ENCODE peak calls at places on chromosomes 3 and 15, in five cellular contexts. I, Q, U, X and H are unnamed samples.

GRCh38 chr3:183560607-183561006 is 5.1 kb upstream of the KLHL6 start:
- DNase-seq in I (no peak), X (no peak), U (no peak), Q (no peak), H (no peak)

GRCh38 chr15:51668446-51668845 is 12.9 kb upstream of the SCG3 start:
- DNase-seq in Q (no peak), I (no peak), U (no peak), X (no peak), H (no peak)

GRCh38 chr15:78195735-78196201 is 38.6 kb downstream of the ACSBG1 start:
- DNase-seq in Q (no peak), U (no peak), X (peak), I (no peak), H (peak)

GRCh38 chr3:11072631-11073030 is 80.1 kb downstream of the SLC6A1 start:
- DNase-seq in Q (no peak), U (no peak), X (no peak), I (no peak), H (no peak)

GRCh38 chr3:120796944-120797343 is 54.4 kb downstream of the GTF2E1 start:
- DNase-seq in X (no peak), I (no peak), U (no peak), Q (no peak), H (no peak)

GRCh38 chr15:78216276-78217229 is 17.8 kb downstream of the ACSBG1 start:
- DNase-seq in Q (no peak), X (no peak), U (peak), I (no peak), H (no peak)

GRCh38 chr3:140736863-140737460 is 59.1 kb downstream of the TRIM42 start:
- DNase-seq in Q (peak), U (peak), X (no peak), I (peak), H (no peak)

GRCh38 chr3:128429751-128430150 is 36.9 kb downstream of the DNAJB8 start:
- DNase-seq in X (no peak), Q (no peak), U (no peak), I (no peak), H (no peak)

GRCh38 chr15:56973463-56973862 is 55.0 kb downstream of the TCF12 start:
- DNase-seq in X (no peak), I (no peak), Q (no peak), U (no peak), H (no peak)

GRCh38 chr15:24772709-24773373 is 97.3 kb downstream of the NPAP1 start:
- DNase-seq in Q (peak), I (peak), U (peak), X (peak), H (peak)

GRCh38 chr3:151316267-151316991 is at the start of gene GPR87:
- DNase-seq in U (no peak), X (no peak), Q (no peak), I (no peak), H (no peak)

GRCh38 chr3:10273697-10274305 is 18.9 kb downstream of the GHRL start:
- DNase-seq in X (no peak), U (peak), Q (no peak), I (no peak), H (no peak)

GRCh38 chr3:187788984-187789857 is 44.0 kb upstream of the BCL6 start:
- DNase-seq in U (no peak), X (no peak), I (no peak), Q (no peak), H (no peak)

GRCh38 chr3:100006570-100007271 is 107.6 kb downstream of the FILIP1L start:
- DNase-seq in Q (no peak), I (peak), X (no peak), U (peak), H (no peak)

GRCh38 chr15:49273734-49274318 is 103.8 kb downstream of the GALK2 start:
- DNase-seq in Q (no peak), U (peak), X (no peak), I (no peak), H (no peak)

GRCh38 chr3:131795382-131796085 is 239.3 kb downstream of the CPNE4 start:
- DNase-seq in Q (peak), X (no peak), I (peak), U (peak), H (no peak)

GRCh38 chr3:10697918-10698317 is 118.1 kb upstream of the SLC6A11 start:
- DNase-seq in U (no peak), I (peak), Q (no peak), X (no peak), H (no peak)

GRCh38 chr3:27253831-27254230 is 115.4 kb downstream of the NEK10 start:
- DNase-seq in Q (peak), X (no peak), U (peak), I (peak), H (peak)

GRCh38 chr3:9402410-9403228 is 5.2 kb downstream of the SETD5 start:
- DNase-seq in U (no peak), X (no peak), Q (peak), I (peak), H (no peak)

GRCh38 chr3:58237940-58238681 is 519 bp downstream of the ABHD6 start:
- DNase-seq in X (peak), Q (peak), U (peak), I (no peak), H (peak)

GRCh38 chr15:48796930-48797329 is 13.9 kb downstream of the CEP152 start:
- DNase-seq in Q (peak), X (no peak), I (no peak), U (peak), H (no peak)

GRCh38 chr3:131322946-131323505 is 58.5 kb upstream of the NUDT16 start:
- DNase-seq in X (no peak), U (no peak), Q (no peak), I (no peak), H (no peak)

GRCh38 chr3:77256584-77257488 is 216.9 kb downstream of the ROBO2 start:
- DNase-seq in X (no peak), Q (peak), U (no peak), I (no peak), H (no peak)

DNA sequence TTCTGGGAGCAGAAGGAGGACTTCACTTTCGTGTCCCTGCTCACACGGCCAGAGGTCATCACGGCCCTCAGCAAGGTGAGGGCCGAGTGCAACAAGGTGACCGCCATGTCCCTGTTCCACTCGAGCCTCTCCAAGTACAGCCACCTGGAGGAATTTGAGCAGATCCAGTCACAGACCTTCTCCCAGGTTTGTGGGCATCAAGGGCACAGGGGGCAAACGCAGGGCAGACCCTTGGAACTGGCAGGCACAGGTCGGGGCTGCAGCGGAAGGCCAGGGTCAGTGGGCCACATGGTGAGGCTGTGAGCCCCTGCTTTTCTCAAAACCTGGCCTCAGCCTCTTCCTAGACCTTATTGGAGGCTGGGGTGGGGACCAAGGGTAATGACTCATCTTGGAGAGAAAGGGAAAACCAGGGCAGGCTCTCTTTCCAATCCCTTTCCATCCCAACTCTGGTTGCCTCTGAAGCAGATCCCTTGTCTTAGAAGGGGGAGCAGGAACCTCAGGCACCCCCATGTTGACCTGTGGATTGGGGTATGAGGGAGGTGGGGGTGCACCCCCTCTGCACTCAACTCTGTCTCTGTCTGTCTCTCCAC is 29.5 kb downstream of the DNAH1 start:
- DNase-seq in Q (no peak), X (no peak), I (no peak), U (peak), H (no peak)
- H3K4me3 ChIP-seq in Q (no peak), X (no peak), I (no peak), U (no peak), H (no peak)

GRCh38 chr15:32825219-32825618 is 107.4 kb downstream of the GREM1 start:
- DNase-seq in X (no peak), I (peak), U (no peak), Q (no peak), H (no peak)
- H3K4me3 ChIP-seq in X (no peak), I (no peak), U (no peak), Q (no peak), H (no peak)

GRCh38 chr3:159733194-159733860 is 255.3 kb upstream of the IL12A start:
- DNase-seq in Q (peak), X (no peak), I (peak), U (peak), H (no peak)
- H3K4me3 ChIP-seq in Q (peak), X (no peak), I (no peak), U (no peak), H (peak)

GRCh38 chr15:91944334-91944733 is 90.8 kb downstream of the SLCO3A1 start:
- DNase-seq in Q (no peak), I (no peak), X (no peak), U (no peak), H (no peak)

GRCh38 chr15:91941871-91942270 is 88.4 kb downstream of the SLCO3A1 start:
- DNase-seq in Q (no peak), U (peak), I (no peak), X (no peak), H (no peak)

GRCh38 chr15:91945385-91945784 is 91.9 kb downstream of the SLCO3A1 start:
- DNase-seq in U (no peak), X (no peak), I (no peak), Q (no peak), H (no peak)

GRCh38 chr15:91940466-91941381 is 87.2 kb downstream of the SLCO3A1 start:
- DNase-seq in I (no peak), U (no peak), X (no peak), Q (no peak), H (peak)

GRCh38 chr15:91942676-91943417 is 89.3 kb downstream of the SLCO3A1 start:
- DNase-seq in X (peak), Q (no peak), I (peak), U (peak), H (peak)
- H3K4me3 ChIP-seq in X (no peak), Q (no peak), I (no peak), U (peak), H (peak)